ENCODE peak calls at places on chromosomes 1 and 21, in six cellular contexts. D is A549; B is neuronal stem cell; G is upper lobe of left lung; T is pancreas; X is effector memory CD4-positive, alpha-beta T cell. V is an unnamed sample. For H3K9me3, the result is how much of the 10 kb centered on the place peaks cover.

GRCh38 chr1:235601087-235601486 is 48.5 kb downstream of the GNG4 start:
- DNase-seq in D (no peak), B (no peak), G (no peak), T (no peak), X (no peak), V (no peak)

GRCh38 chr1:34984435-34985062 is 598 bp downstream of the TMEM35B start:
- DNase-seq in D (no peak), B (no peak), G (no peak), T (no peak), X (no peak), V (no peak)

GRCh38 chr1:178011101-178011828 is 41.4 kb upstream of the SEC16B start:
- DNase-seq in D (peak), B (no peak), G (no peak), T (no peak), X (no peak), V (no peak)

GRCh38 chr21:43015906-43016540 is 41.7 kb downstream of the PKNOX1 start:
- DNase-seq in D (no peak), B (no peak), G (no peak), T (no peak), X (no peak), V (no peak)

GRCh38 chr1:30798389-30798951 is 40.9 kb upstream of the LAPTM5 start:
- DNase-seq in D (no peak), B (no peak), G (peak), T (peak), X (no peak), V (no peak)

GRCh38 chr1:98732985-98733781 is 71.7 kb downstream of the SNX7 start:
- DNase-seq in D (no peak), B (no peak), G (no peak), T (no peak), X (no peak), V (no peak)

GRCh38 chr21:28783641-28784185 is 209.0 kb downstream of the LTN1 start:
- DNase-seq in D (no peak), B (no peak), G (peak), T (no peak), X (no peak), V (no peak)

GRCh38 chr1:160410412-160411005 is 10.1 kb downstream of the VANGL2 start:
- DNase-seq in D (no peak), B (peak), G (peak), T (no peak), X (no peak), V (no peak)

GRCh38 chr1:30085814-30086770 is 637.3 kb downstream of the MATN1 start:
- DNase-seq in D (peak), B (peak), G (peak), T (peak), X (no peak), V (peak)

DNA sequence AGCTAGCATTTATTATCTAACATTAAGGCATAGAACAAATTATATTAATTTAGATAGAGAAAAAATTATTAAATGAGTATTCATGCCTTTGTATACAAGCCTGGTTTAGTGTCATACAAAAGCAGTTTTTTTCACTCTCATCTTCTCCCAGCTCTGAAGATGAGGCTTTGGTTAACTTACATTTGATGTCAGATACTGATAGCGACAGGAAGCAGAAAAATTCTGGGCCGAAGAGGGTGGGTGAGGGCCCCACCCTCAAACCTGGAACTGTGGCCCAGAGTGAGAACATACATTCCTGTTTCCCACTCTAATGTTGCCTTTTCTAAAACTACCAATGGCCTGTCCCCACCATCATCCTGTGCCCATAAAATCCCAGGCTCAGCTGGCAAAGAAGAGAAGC is 15.0 kb downstream of the OR2T1 start:
- DNase-seq in D (no peak), B (no peak), G (no peak), T (no peak), X (no peak), V (no peak)
- H3K9me3 ChIP-seq in D (under half), B (under half), G (under half), T (under half), X (under half), V (under half)

DNA sequence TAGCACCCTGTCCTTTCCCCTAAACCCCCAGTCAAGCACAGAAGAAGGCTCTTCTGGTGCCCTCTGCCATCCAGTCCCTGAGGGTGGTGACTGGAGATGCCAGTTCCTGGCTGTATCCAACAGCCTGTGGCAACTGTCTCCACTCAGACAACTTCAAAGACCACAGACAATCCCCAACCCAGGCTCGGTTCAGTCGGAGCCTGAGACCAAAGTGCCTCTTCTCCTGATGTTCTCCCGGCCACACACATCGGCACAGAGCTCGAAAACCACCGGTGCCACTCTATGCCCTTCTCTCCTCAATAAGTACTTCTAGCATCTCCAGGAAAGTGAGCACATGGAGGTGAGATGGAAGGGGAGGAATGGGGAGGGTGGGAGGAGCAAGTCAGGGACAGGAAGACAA is 39.6 kb upstream of the HMGB4 start:
- DNase-seq in D (no peak), B (no peak), G (no peak), T (no peak), X (no peak), V (no peak)
- H3K9me3 ChIP-seq in D (under half), B (under half), G (under half), T (under half), X (under half), V (under half)

GRCh38 chr1:70204139-70204538 is 1.2 kb downstream of the LRRC40 start:
- DNase-seq in D (no peak), B (no peak), G (no peak), T (no peak), X (no peak), V (no peak)
- H3K9me3 ChIP-seq in D (under half), B (under half), G (under half), T (under half), X (under half), V (under half)

GRCh38 chr1:184971522-184972265 is 2.6 kb downstream of the NIBAN1 start:
- DNase-seq in D (no peak), B (no peak), G (no peak), T (no peak), X (no peak), V (no peak)
- H3K9me3 ChIP-seq in D (under half), B (under half), G (under half), T (under half), X (under half), V (under half)

DNA sequence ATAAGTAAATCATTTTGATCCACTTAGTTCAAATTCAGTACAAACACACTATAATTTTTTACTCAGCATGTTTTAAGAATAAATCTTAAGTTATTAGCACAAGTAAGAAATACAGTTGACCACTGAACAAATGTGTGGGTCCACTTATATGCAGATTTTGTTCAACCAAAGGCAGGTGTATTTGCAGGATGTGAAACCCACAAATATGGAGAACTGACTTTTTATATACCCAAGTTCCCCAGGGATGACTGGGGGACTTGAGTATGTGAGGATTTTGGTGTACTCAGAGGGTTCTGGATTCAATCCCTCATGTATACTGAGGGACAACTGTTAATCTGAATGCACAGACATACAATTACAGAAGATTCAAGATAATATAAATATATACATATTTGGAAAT is 25.7 kb upstream of the ERICH3 start:
- DNase-seq in D (no peak), B (no peak), G (no peak), T (no peak), X (no peak), V (no peak)
- H3K9me3 ChIP-seq in D (under half), B (under half), G (under half), T (under half), X (under half), V (under half)

GRCh38 chr1:24049709-24050108 is 62.2 kb downstream of the MYOM3 start:
- DNase-seq in D (no peak), B (no peak), G (no peak), T (no peak), X (no peak), V (no peak)
- H3K9me3 ChIP-seq in D (under half), B (under half), G (under half), T (under half), X (under half), V (under half)

GRCh38 chr1:26114165-26114927 is 2.7 kb downstream of the PDIK1L start:
- DNase-seq in D (no peak), B (no peak), G (no peak), T (peak), X (no peak), V (no peak)

GRCh38 chr1:26110731-26111529 is 694 bp upstream of the PDIK1L start:
- DNase-seq in D (peak), B (peak), G (peak), T (peak), X (peak), V (peak)

GRCh38 chr1:26112407-26112775 is 767 bp downstream of the PDIK1L start:
- DNase-seq in D (no peak), B (no peak), G (no peak), T (no peak), X (no peak), V (no peak)

GRCh38 chr1:26111530-26112406 is at the start of gene PDIK1L:
- DNase-seq in D (peak), B (peak), G (peak), T (peak), X (peak), V (peak)

DNA sequence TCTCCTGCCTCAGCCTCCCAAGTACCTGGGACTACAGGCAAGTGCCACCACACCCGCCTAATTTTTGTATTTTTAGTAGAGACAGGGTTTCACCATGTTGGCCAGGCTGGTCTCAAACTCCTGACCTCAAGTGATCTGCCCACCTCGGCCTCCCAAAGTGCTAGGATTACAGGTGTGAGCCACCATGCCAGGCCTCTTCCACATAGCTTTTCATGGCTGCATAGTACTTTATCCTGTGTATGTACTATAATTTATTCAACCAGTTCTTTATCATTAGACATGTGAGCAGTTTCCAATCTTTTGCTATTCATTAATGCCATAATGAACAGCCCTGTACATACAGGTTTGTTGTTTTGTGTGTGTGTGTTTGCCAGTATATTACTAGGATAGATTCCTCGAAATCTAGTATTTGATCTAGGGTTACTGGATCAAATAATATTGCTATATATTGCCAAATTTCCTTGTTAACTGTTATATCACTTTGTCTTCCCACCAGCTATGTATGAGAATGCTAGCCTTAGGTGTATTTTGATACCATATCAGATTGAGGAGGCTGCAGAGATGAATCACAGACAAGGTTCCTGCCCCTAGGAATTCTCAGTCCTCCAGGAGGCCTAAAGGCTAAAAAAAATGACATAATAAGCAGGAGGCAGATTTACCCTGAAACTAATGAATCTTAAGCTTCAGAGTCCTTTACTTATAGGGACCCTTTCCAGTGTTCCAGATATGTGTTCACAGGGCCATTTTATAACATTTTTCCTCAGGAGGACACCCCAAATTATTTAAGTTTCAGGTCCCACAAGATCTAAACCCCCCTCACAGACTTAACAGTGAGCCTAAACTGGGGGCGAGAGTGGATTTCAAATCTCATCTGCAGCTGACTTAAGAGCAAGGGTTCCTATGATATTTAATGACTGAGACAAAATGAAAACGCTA is 2.1 kb upstream of the PDIK1L start:
- DNase-seq in D (no peak), B (no peak), G (no peak), T (no peak), X (no peak), V (no peak)
- H3K9me3 ChIP-seq in D (under half), B (under half), G (under half), T (under half), X (under half), V (under half)